ENCODE peak calls at places on chromosomes 11 and 22, in ten cellular contexts. S is endothelial cell of umbilical vein, L is IMR-90, T is ovary, J is Peyer's patch, F is lower leg skin, Y is HCT116, G is body of pancreas, X is adrenal gland, Q is HepG2. K is an unnamed sample.

GRCh38 chr11:32779131-32779530 is 15.3 kb downstream of the CCDC73 start:
- DNase-seq in S (no peak), L (no peak), T (no peak), J (no peak), F (no peak), Y (no peak), G (no peak), X (no peak), Q (no peak), K (no peak)

GRCh38 chr11:15006139-15006759 is 34.1 kb upstream of the CALCA start:
- DNase-seq in S (peak; percentile 42), L (peak; percentile 46), T (no peak), J (no peak), F (no peak), Y (peak; percentile 47), G (no peak), X (no peak), Q (peak; percentile 46), K (peak; percentile 42)

GRCh38 chr22:36761553-36762240 is 14.2 kb downstream of the IFT27 start:
- DNase-seq in S (no peak), L (no peak), T (no peak), J (peak; percentile 62), F (no peak), Y (no peak), G (peak; percentile 49), X (no peak), Q (no peak), K (no peak)

GRCh38 chr22:46010951-46011626 is 34.1 kb upstream of the WNT7B start:
- DNase-seq in S (no peak), L (no peak), T (no peak), J (no peak), F (no peak), Y (no peak), G (peak; percentile 62), X (peak; percentile 11), Q (peak; percentile 74), K (no peak)

GRCh38 chr11:112656772-112657428 is 304.3 kb upstream of the NCAM1 start:
- DNase-seq in S (no peak), L (peak; percentile 51), T (no peak), J (no peak), F (peak; percentile 26), Y (peak; percentile 2), G (no peak), X (no peak), Q (no peak), K (no peak)

GRCh38 chr22:36021649-36022048 is 7.0 kb downstream of the RBFOX2 start:
- DNase-seq in S (no peak), L (no peak), T (no peak), J (no peak), F (no peak), Y (no peak), G (no peak), X (no peak), Q (no peak), K (no peak)

GRCh38 chr11:66969584-66970205 is 5.4 kb upstream of the C11orf86 start:
- DNase-seq in S (no peak), L (peak; percentile 87), T (no peak), J (no peak), F (no peak), Y (no peak), G (no peak), X (no peak), Q (no peak), K (no peak)

GRCh38 chr11:111384494-111384893 is 5.4 kb upstream of the POU2AF1 start:
- DNase-seq in S (no peak), L (peak; percentile 19), T (no peak), J (no peak), F (no peak), Y (no peak), G (no peak), X (no peak), Q (no peak), K (no peak)

GRCh38 chr22:24146190-24146616 is 35.1 kb upstream of the SUSD2 start:
- DNase-seq in S (no peak), L (peak; percentile 83), T (peak; percentile 60), J (peak; percentile 90), F (no peak), Y (no peak), G (peak; percentile 86), X (peak; percentile 58), Q (peak; percentile 80), K (no peak)
- TF ChIP-seq POLR2A in S (no peak), L (no peak), T (no peak), J (peak; percentile 14), F (no peak), Y (no peak), G (no peak), X (peak; percentile 18), Q (no peak), K (no peak)

DNA sequence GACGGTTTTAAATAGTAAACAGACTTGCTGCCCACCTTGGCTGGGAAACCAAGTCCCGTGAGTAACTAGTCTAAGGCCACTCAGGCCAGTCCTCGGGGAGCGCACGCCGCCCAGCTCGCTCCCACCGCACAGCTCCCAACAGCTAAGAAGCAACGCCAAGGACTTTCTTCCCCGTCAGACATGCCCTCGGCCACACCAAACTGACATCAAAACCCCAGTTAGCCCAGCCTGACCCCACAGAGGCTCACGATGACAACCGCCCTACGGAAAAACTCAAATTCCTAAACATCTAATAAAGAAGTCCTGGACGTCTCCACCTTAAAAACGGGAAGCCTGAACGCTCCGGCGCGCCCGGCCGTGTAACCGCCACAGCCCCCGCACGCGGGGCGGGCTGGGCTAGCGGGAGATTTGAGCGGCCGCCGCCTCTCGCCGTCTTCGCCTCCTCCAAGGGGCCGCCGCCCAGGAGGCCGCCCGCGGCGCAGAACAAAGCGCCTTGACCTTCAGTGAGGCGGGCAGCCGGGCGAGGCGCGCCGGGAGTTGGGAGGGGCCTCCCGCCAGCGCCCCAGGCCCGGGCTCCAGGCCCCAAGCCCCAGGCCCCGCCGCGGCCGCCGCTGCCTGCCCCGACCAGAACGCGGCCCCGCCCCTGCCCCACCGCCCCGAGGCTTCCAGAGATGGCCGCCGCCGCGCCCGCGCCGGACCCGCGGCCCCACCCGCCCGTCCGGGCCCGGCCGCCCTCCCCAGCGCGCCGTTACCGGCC is 474 bp downstream of the NAP1L4 start:
- DNase-seq in S (peak; percentile 57), L (peak; percentile 20), T (no peak), J (no peak), F (no peak), Y (no peak), G (no peak), X (peak; percentile 61), Q (peak; percentile 18), K (peak; percentile 76)
- TF ChIP-seq POLR2A in S (peak; percentile 46), L (peak; percentile 12), T (no peak), J (no peak), F (no peak), Y (no peak), G (no peak), X (peak; percentile 44), Q (no peak), K (no peak)

GRCh38 chr22:42721045-42721434 is 370 bp upstream of the A4GALT start:
- DNase-seq in S (no peak), L (no peak), T (no peak), J (no peak), F (no peak), Y (no peak), G (no peak), X (no peak), Q (no peak), K (no peak)

GRCh38 chr22:42719656-42720262 is 911 bp downstream of the A4GALT start:
- DNase-seq in S (no peak), L (no peak), T (no peak), J (no peak), F (no peak), Y (no peak), G (no peak), X (no peak), Q (no peak), K (no peak)

GRCh38 chr22:42717197-42717967 is 3.3 kb downstream of the A4GALT start:
- DNase-seq in S (no peak), L (no peak), T (no peak), J (no peak), F (no peak), Y (no peak), G (no peak), X (peak; percentile 47), Q (no peak), K (peak; percentile 82)

GRCh38 chr22:42719133-42719532 is 1.5 kb downstream of the A4GALT start:
- DNase-seq in S (no peak), L (no peak), T (no peak), J (no peak), F (no peak), Y (no peak), G (no peak), X (no peak), Q (no peak), K (peak; percentile 37)

DNA sequence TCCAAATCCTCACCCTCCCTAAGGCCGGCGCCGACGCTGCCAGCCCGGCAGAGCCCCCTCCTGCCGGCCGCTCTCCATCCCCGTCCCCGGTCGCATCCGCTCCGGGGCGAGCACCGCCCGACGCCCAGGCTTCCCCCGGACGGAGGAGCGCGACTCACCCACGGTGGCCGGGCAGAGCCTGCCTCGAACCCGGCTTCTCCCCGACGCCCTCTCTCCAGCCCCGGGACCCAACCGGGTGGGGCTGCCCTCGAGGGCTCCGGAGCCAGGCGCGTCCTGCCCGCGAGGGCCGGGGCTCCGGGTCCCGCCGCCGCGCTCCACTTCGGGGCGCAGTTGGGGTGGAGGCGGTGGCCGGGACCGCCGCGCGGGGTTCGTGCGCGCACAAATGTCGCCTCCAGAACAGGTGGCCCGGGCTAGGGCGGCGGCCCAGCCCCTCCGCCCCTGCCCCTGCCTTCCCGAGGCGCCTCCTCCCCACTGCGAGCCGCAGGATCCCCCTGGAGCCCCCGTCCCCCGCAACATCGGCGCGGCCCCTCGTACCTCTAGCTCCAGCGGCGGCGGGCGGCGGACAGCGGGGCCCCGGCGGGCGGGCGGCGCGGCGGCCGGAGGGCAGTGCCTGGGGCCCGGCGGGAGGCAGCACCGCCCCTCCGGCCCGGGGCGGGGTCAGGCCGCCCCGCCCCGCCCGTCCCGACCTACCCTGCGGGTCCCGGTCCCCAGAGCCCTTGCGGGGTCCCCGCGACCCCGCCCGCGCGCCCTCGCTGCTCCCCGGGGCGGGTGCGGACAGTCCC is at the start of gene A4GALT:
- DNase-seq in S (no peak), L (no peak), T (no peak), J (no peak), F (no peak), Y (no peak), G (no peak), X (no peak), Q (no peak), K (peak; percentile 59)
- TF ChIP-seq POLR2A in S (no peak), L (no peak), T (no peak), J (no peak), F (no peak), Y (no peak), G (no peak), X (no peak), Q (no peak), K (peak; percentile 34)

GRCh38 chr11:63612181-63612580 is 2.1 kb downstream of the PLAAT3 start:
- DNase-seq in S (no peak), L (no peak), T (no peak), J (no peak), F (no peak), Y (no peak), G (no peak), X (no peak), Q (no peak), K (no peak)

GRCh38 chr11:63611395-63611747 is 2.9 kb downstream of the PLAAT3 start:
- DNase-seq in S (peak; percentile 16), L (no peak), T (no peak), J (no peak), F (no peak), Y (no peak), G (no peak), X (no peak), Q (no peak), K (no peak)

GRCh38 chr11:63610604-63611394 is 3.4 kb downstream of the PLAAT3 start:
- DNase-seq in S (no peak), L (no peak), T (no peak), J (no peak), F (no peak), Y (no peak), G (no peak), X (peak; percentile 33), Q (no peak), K (no peak)

GRCh38 chr11:63614136-63614664 is at the start of gene PLAAT3:
- DNase-seq in S (peak; percentile 58), L (no peak), T (peak; percentile 77), J (peak; percentile 89), F (peak; percentile 33), Y (peak; percentile 36), G (peak; percentile 79), X (peak; percentile 88), Q (no peak), K (peak; percentile 88)

GRCh38 chr11:63613517-63614135 is 607 bp downstream of the PLAAT3 start:
- DNase-seq in S (peak; percentile 29), L (no peak), T (peak; percentile 75), J (peak; percentile 79), F (no peak), Y (no peak), G (peak; percentile 43), X (peak; percentile 67), Q (no peak), K (no peak)
- TF ChIP-seq POLR2A in S (no peak), L (no peak), T (no peak), J (no peak), F (no peak), Y (no peak), G (no peak), X (no peak), Q (no peak), K (no peak)